ENCODE peak calls at places on chromosomes 3 and 15, in eight cellular contexts. E, J, S, H, V, M, Y and C are unnamed samples.

GRCh38 chr3:184676927-184677326 is 34.9 kb downstream of the MAGEF1 start:
- DNase-seq in E (no peak), J (no peak), S (no peak), H (no peak), V (no peak), M (no peak), Y (no peak), C (no peak)

GRCh38 chr3:71450162-71450561 is 133.4 kb downstream of the FOXP1 start:
- DNase-seq in E (no peak), J (no peak), S (no peak), H (no peak), V (no peak), M (no peak), Y (no peak), C (no peak)

GRCh38 chr3:79517766-79518413 is 249.9 kb downstream of the ROBO1 start:
- DNase-seq in E (no peak), J (no peak), S (peak), H (no peak), V (peak), M (no peak), Y (no peak), C (peak)

GRCh38 chr15:48414015-48414414 is 82.8 kb downstream of the DUT start:
- DNase-seq in E (no peak), J (no peak), S (no peak), H (no peak), V (no peak), M (no peak), Y (no peak), C (no peak)

GRCh38 chr3:157499342-157499963 is 3.8 kb downstream of the VEPH1 start:
- DNase-seq in E (no peak), J (no peak), S (peak), H (no peak), V (peak), M (no peak), Y (no peak), C (peak)

GRCh38 chr3:58164916-58165821 is 45.6 kb downstream of the DNASE1L3 start:
- DNase-seq in E (no peak), J (no peak), S (no peak), H (no peak), V (no peak), M (no peak), Y (no peak), C (peak)

GRCh38 chr15:76197703-76198455 is 113.4 kb downstream of the ETFA start:
- DNase-seq in E (no peak), J (no peak), S (no peak), H (no peak), V (peak), M (no peak), Y (no peak), C (no peak)

GRCh38 chr3:181582619-181583018 is 129.1 kb upstream of the SOX2 start:
- DNase-seq in E (no peak), J (no peak), S (no peak), H (no peak), V (no peak), M (no peak), Y (no peak), C (no peak)

GRCh38 chr15:31397851-31398661 is 71.4 kb downstream of the KLF13 start:
- DNase-seq in E (no peak), J (no peak), S (no peak), H (no peak), V (peak), M (no peak), Y (no peak), C (peak)

GRCh38 chr3:126082334-126083137 is 1.4 kb downstream of the SLC41A3 start:
- DNase-seq in E (no peak), J (no peak), S (no peak), H (no peak), V (no peak), M (no peak), Y (no peak), C (no peak)

GRCh38 chr15:78035319-78035718 is 42.2 kb downstream of the TBC1D2B start:
- DNase-seq in E (no peak), J (no peak), S (no peak), H (no peak), V (no peak), M (no peak), Y (no peak), C (no peak)

GRCh38 chr15:62248277-62248974 is 83.3 kb upstream of the C2CD4B start:
- DNase-seq in E (no peak), J (no peak), S (no peak), H (no peak), V (peak), M (no peak), Y (no peak), C (no peak)

GRCh38 chr3:144167634-144168033 is 196.0 kb downstream of the DIPK2A start:
- DNase-seq in E (no peak), J (no peak), S (no peak), H (no peak), V (no peak), M (no peak), Y (no peak), C (no peak)

GRCh38 chr3:33717616-33717865 is 513 bp downstream of the CLASP2 start:
- DNase-seq in E (no peak), J (no peak), S (peak), H (peak), V (no peak), M (no peak), Y (no peak), C (no peak)

GRCh38 chr3:82587174-82587573 is 825.7 kb upstream of the GBE1 start:
- DNase-seq in E (no peak), J (no peak), S (no peak), H (no peak), V (no peak), M (no peak), Y (no peak), C (no peak)

GRCh38 chr15:68337826-68338225 is 60.3 kb downstream of the FEM1B start:
- DNase-seq in E (no peak), J (no peak), S (no peak), H (no peak), V (peak), M (no peak), Y (no peak), C (no peak)

GRCh38 chr15:83318861-83319415 is 34.5 kb upstream of the BNC1 start:
- DNase-seq in E (no peak), J (no peak), S (no peak), H (no peak), V (no peak), M (no peak), Y (no peak), C (no peak)

GRCh38 chr15:82942691-82943090 is 9.8 kb downstream of the HOMER2 start:
- DNase-seq in E (no peak), J (no peak), S (no peak), H (no peak), V (peak), M (no peak), Y (no peak), C (no peak)

GRCh38 chr15:74193905-74194304 is 8.7 kb downstream of the STRA6 start:
- DNase-seq in E (no peak), J (no peak), S (no peak), H (no peak), V (no peak), M (no peak), Y (no peak), C (no peak)

GRCh38 chr15:52206446-52206845 is 15.3 kb upstream of the GNB5 start:
- DNase-seq in E (no peak), J (no peak), S (no peak), H (no peak), V (no peak), M (no peak), Y (no peak), C (no peak)